ENCODE peak calls at places on chromosomes 7 and 10, in four cellular contexts. F is activated B cell treated with CpG ODN at 0.5 μM for 24 hours, D is T-helper 2 cell, C is skeletal muscle cell. H is an unnamed sample.
A peak's percentile ranks its signal among the peaks of the same experiment; 100 is the strongest.

GRCh38 chr7:103928581-103928980 is 60.9 kb downstream of the RELN start:
- DNase-seq in D (no peak), C (no peak), F (no peak), H (no peak)

GRCh38 chr10:22444219-22444788 is 99.0 kb downstream of the SPAG6 start:
- DNase-seq in C (no peak), F (no peak), D (no peak), H (no peak)

GRCh38 chr10:110919349-110919931 is at the start of gene SHOC2:
- DNase-seq in C (no peak), F (peak; percentile 86), D (peak; percentile 98), H (peak; percentile 99)

GRCh38 chr10:79057481-79058275 is 11.1 kb upstream of the ZMIZ1 start:
- DNase-seq in D (no peak), F (no peak), C (no peak), H (no peak)

GRCh38 chr7:98119257-98119918 is 12.7 kb downstream of the LMTK2 start:
- DNase-seq in F (no peak), C (no peak), D (no peak), H (no peak)

GRCh38 chr7:2384354-2385243 is 18.8 kb upstream of the CHST12 start:
- DNase-seq in F (no peak), D (no peak), C (no peak), H (no peak)

GRCh38 chr10:119725550-119726290 is at the start of gene INPP5F:
- DNase-seq in F (peak; percentile 96), D (peak; percentile 100), C (peak; percentile 92), H (peak; percentile 99)

GRCh38 chr7:73984481-73985205 is 43.3 kb upstream of the ELN start:
- DNase-seq in F (no peak), C (no peak), D (no peak), H (no peak)

GRCh38 chr7:142787034-142787768 is 16.4 kb downstream of the PRSS2 start:
- DNase-seq in D (no peak), C (no peak), F (no peak), H (no peak)

GRCh38 chr7:22884911-22885823 is 62.5 kb upstream of the TOMM7 start:
- DNase-seq in D (no peak), F (no peak), C (no peak), H (no peak)

GRCh38 chr7:127347567-127348246 is 44.8 kb downstream of the ZNF800 start:
- DNase-seq in C (peak; percentile 13), D (peak; percentile 59), F (peak; percentile 73), H (peak; percentile 55)

GRCh38 chr7:77759294-77759889 is 38.8 kb downstream of the TMEM60 start:
- DNase-seq in D (peak; percentile 36), C (peak; percentile 25), F (no peak), H (peak; percentile 64)

GRCh38 chr10:68989317-68989990 is 851 bp downstream of the KIFBP start:
- DNase-seq in F (no peak), C (no peak), D (no peak), H (no peak)

GRCh38 chr10:106802949-106803348 is 361.6 kb downstream of the SORCS1 start:
- DNase-seq in C (no peak), F (no peak), D (no peak), H (no peak)

GRCh38 chr7:88922944-88923343 is 127.4 kb upstream of the TEX47 start:
- DNase-seq in D (no peak), F (no peak), C (no peak), H (no peak)

GRCh38 chr7:155962968-155963300 is 150.7 kb upstream of the SHH start:
- DNase-seq in D (no peak), F (no peak), C (no peak), H (no peak)

GRCh38 chr10:11587860-11588259 is 23.6 kb downstream of the USP6NL start:
- DNase-seq in D (no peak), F (no peak), C (no peak), H (no peak)

GRCh38 chr7:135189221-135189662 is 18.7 kb upstream of the CYREN start:
- DNase-seq in D (no peak), C (no peak), F (no peak), H (no peak)

GRCh38 chr10:11178606-11179221 is 161.0 kb downstream of the CELF2 start:
- DNase-seq in D (peak; percentile 74), C (no peak), F (peak; percentile 43), H (peak; percentile 89)

GRCh38 chr10:43396928-43397624 is 11.9 kb downstream of the HNRNPF start:
- DNase-seq in F (peak; percentile 77), C (no peak), D (peak; percentile 57), H (peak; percentile 78)

GRCh38 chr7:6614941-6615737 is at the start of gene ZNF853:
- DNase-seq in F (no peak), C (no peak), D (no peak), H (no peak)

GRCh38 chr7:37775921-37776320 is 72.5 kb upstream of the NME8 start:
- DNase-seq in D (no peak), F (no peak), C (no peak), H (no peak)

GRCh38 chr10:70956029-70956759 is 67.8 kb upstream of the PCBD1 start:
- DNase-seq in D (no peak), F (no peak), C (no peak), H (no peak)

GRCh38 chr7:123208793-123209192 is 9.0 kb upstream of the SLC13A1 start:
- DNase-seq in C (no peak), D (no peak), F (no peak), H (no peak)

GRCh38 chr7:48992816-48993215 is 68.5 kb downstream of the CDC14C start:
- DNase-seq in F (no peak), D (no peak), C (no peak), H (no peak)

GRCh38 chr7:73832806-73833205 is 2.0 kb downstream of the CLDN4 start:
- DNase-seq in C (no peak), D (no peak), F (no peak), H (no peak)

GRCh38 chr10:32963102-32963501 is 5.1 kb upstream of the ITGB1 start:
- DNase-seq in D (no peak), C (peak; percentile 44), F (no peak), H (no peak)

GRCh38 chr7:108613147-108613948 is 43.7 kb downstream of the DNAJB9 start:
- DNase-seq in F (no peak), C (no peak), D (no peak), H (no peak)

GRCh38 chr7:135316648-135317313 is 83.1 kb downstream of the STRA8 start:
- DNase-seq in F (no peak), D (no peak), C (no peak), H (no peak)

GRCh38 chr7:94449151-94449725 is 54.5 kb downstream of the COL1A2 start:
- DNase-seq in D (no peak), C (peak; percentile 24), F (no peak), H (no peak)

GRCh38 chr7:116671681-116672595 is at the start of gene MET:
- DNase-seq in C (no peak), D (no peak), F (peak; percentile 54), H (no peak)

GRCh38 chr7:128938524-128939074 is 872 bp downstream of the IRF5 start:
- DNase-seq in D (no peak), C (no peak), F (peak; percentile 46), H (no peak)

GRCh38 chr7:147492621-147493020 is 1097.9 kb upstream of the C7orf33 start:
- DNase-seq in D (no peak), C (peak; percentile 43), F (no peak), H (no peak)

GRCh38 chr10:66654861-66655260 is 271.0 kb upstream of the LRRTM3 start:
- DNase-seq in C (no peak), F (no peak), D (no peak), H (no peak)

GRCh38 chr7:81846398-81846797 is 76.6 kb upstream of the HGF start:
- DNase-seq in D (no peak), C (peak; percentile 56), F (no peak), H (no peak)

GRCh38 chr7:48421357-48421756 is 250.1 kb downstream of the ABCA13 start:
- DNase-seq in D (no peak), C (no peak), F (no peak), H (no peak)

GRCh38 chr7:3082831-3083230 is 39.2 kb upstream of the CARD11 start:
- DNase-seq in D (no peak), C (no peak), F (no peak), H (no peak)